ENCODE peak calls at places on chromosomes 2 and 18, in seven cellular contexts. P is IMR-90, W is A549, E is K562, T is body of pancreas, D is upper lobe of left lung, K is right lobe of liver. X is an unnamed sample.

GRCh38 chr2:88680266-88680902 is 11.1 kb upstream of the RPIA start:
- ATAC-seq in E (peak; percentile 7), T (peak; percentile 33), W (no peak), P (no peak), K (peak; percentile 48), D (no peak), X (no peak)

GRCh38 chr2:195408196-195408595 is 248.8 kb upstream of the SLC39A10 start:
- ATAC-seq in P (no peak), D (no peak), T (no peak), K (no peak), E (no peak), W (peak; percentile 34), X (no peak)

GRCh38 chr18:75644871-75645270 is 217.4 kb upstream of the SMIM21 start:
- ATAC-seq in D (no peak), P (no peak), W (no peak), K (no peak), T (no peak), E (no peak), X (no peak)

GRCh38 chr18:55779711-55780590 is 192.0 kb upstream of the TCF4 start:
- ATAC-seq in K (peak; percentile 48), D (no peak), E (peak; percentile 90), T (peak; percentile 56), W (peak; percentile 53), P (peak; percentile 81), X (peak; percentile 59)

GRCh38 chr18:48983793-48984437 is 33.1 kb upstream of the SMAD7 start:
- ATAC-seq in P (no peak), D (no peak), E (peak; percentile 32), W (no peak), T (no peak), K (no peak), X (no peak)

GRCh38 chr2:207828361-207829057 is 58.8 kb upstream of the FZD5 start:
- ATAC-seq in K (peak; percentile 84), P (peak; percentile 53), D (no peak), E (peak; percentile 28), W (peak; percentile 49), T (peak; percentile 86), X (no peak)

GRCh38 chr2:85291425-85292023 is 36.3 kb downstream of the TGOLN2 start:
- ATAC-seq in K (peak; percentile 52), D (no peak), P (no peak), E (no peak), W (no peak), T (no peak), X (no peak)

GRCh38 chr2:86035371-86035882 is 70.3 kb downstream of the POLR1A start:
- ATAC-seq in T (no peak), D (no peak), P (no peak), E (no peak), K (no peak), W (no peak), X (no peak)

GRCh38 chr2:69781321-69782248 is 39.7 kb downstream of the ANXA4 start:
- ATAC-seq in E (no peak), K (peak; percentile 88), D (peak; percentile 77), W (peak; percentile 58), P (no peak), T (peak; percentile 70), X (peak; percentile 36)

GRCh38 chr18:61765097-61765496 is 127.7 kb downstream of the RNF152 start:
- ATAC-seq in E (peak; percentile 68), T (no peak), P (peak; percentile 91), K (no peak), D (no peak), W (no peak), X (no peak)

GRCh38 chr2:25559148-25559547 is 114.2 kb downstream of the DTNB start:
- ATAC-seq in K (no peak), T (peak; percentile 56), E (no peak), D (no peak), W (no peak), P (no peak), X (no peak)

GRCh38 chr18:25089470-25089869 is 262.5 kb downstream of the ZNF521 start:
- ATAC-seq in P (no peak), K (no peak), D (no peak), T (no peak), W (no peak), E (no peak), X (no peak)

GRCh38 chr2:236625156-236625690 is 55.6 kb downstream of the ACKR3 start:
- ATAC-seq in T (no peak), W (no peak), K (no peak), D (no peak), P (no peak), E (no peak), X (no peak)

GRCh38 chr18:36303203-36303844 is 5.8 kb downstream of the FHOD3 start:
- ATAC-seq in W (no peak), P (no peak), K (no peak), E (no peak), T (no peak), D (no peak), X (no peak)

GRCh38 chr2:42932271-42933151 is 140.1 kb upstream of the HAAO start:
- ATAC-seq in D (no peak), W (no peak), E (no peak), T (no peak), P (peak; percentile 15), K (no peak), X (no peak)

GRCh38 chr2:134220525-134220924 is 33.3 kb upstream of the MGAT5 start:
- ATAC-seq in E (peak; percentile 47), W (no peak), K (no peak), D (no peak), P (no peak), T (no peak), X (no peak)

GRCh38 chr2:230797515-230798495 is 66.9 kb upstream of the ITM2C start:
- ATAC-seq in K (peak; percentile 42), W (no peak), E (peak; percentile 73), D (no peak), P (peak; percentile 5), T (peak; percentile 24), X (peak; percentile 22)

GRCh38 chr2:63888053-63888452 is 46.4 kb downstream of the UGP2 start:
- ATAC-seq in P (no peak), D (no peak), W (no peak), E (no peak), K (peak; percentile 2), T (no peak), X (no peak)

GRCh38 chr2:6968319-6969100 is 51.3 kb downstream of the RNF144A start:
- ATAC-seq in T (no peak), D (no peak), E (no peak), P (no peak), K (no peak), W (no peak), X (no peak)

GRCh38 chr2:26840937-26841610 is 6.9 kb upstream of the DPYSL5 start:
- ATAC-seq in D (no peak), T (no peak), K (no peak), P (no peak), E (peak; percentile 94), W (peak; percentile 91), X (no peak)

GRCh38 chr18:22813648-22814328 is 119.3 kb upstream of the RBBP8 start:
- ATAC-seq in P (peak; percentile 86), W (peak; percentile 67), E (peak; percentile 83), K (peak; percentile 83), D (no peak), T (peak; percentile 33), X (no peak)

GRCh38 chr2:73614997-73615396 is 27.2 kb downstream of the NAT8 start:
- ATAC-seq in D (no peak), E (no peak), P (no peak), T (no peak), W (no peak), K (no peak), X (no peak)

GRCh38 chr2:132623096-132623839 is 46.7 kb downstream of the LYPD1 start:
- ATAC-seq in E (no peak), K (no peak), P (peak; percentile 68), T (no peak), W (no peak), D (no peak), X (no peak)
- H3K4me3 ChIP-seq in E (no peak overlapping the region), K (no peak overlapping the region), P (no peak overlapping the region), T (no peak overlapping the region), W (no peak overlapping the region), D (no peak overlapping the region), X (no peak overlapping the region)

GRCh38 chr18:13138822-13139139 is 79.8 kb upstream of the LDLRAD4 start:
- ATAC-seq in E (no peak), W (no peak), D (no peak), P (no peak), T (no peak), K (peak; percentile 4), X (no peak)

GRCh38 chr18:13136689-13137040 is 81.9 kb upstream of the LDLRAD4 start:
- ATAC-seq in K (peak; percentile 45), P (peak; percentile 59), D (peak; percentile 3), T (peak; percentile 8), W (peak; percentile 39), E (no peak), X (peak; percentile 24)

GRCh38 chr18:13137041-13137938 is 81.3 kb upstream of the LDLRAD4 start:
- ATAC-seq in W (peak; percentile 64), E (no peak), P (peak; percentile 78), D (peak; percentile 52), T (peak; percentile 57), K (peak; percentile 43), X (peak; percentile 25)

GRCh38 chr18:13139885-13140450 is 78.6 kb upstream of the LDLRAD4 start:
- ATAC-seq in T (no peak), D (no peak), W (peak; percentile 39), E (peak; percentile 88), K (peak; percentile 42), P (no peak), X (no peak)

GRCh38 chr18:13137939-13138821 is 80.4 kb upstream of the LDLRAD4 start:
- ATAC-seq in P (peak; percentile 21), D (peak; percentile 93), T (peak; percentile 80), K (peak; percentile 87), W (peak; percentile 86), E (peak; percentile 71), X (peak; percentile 82)
- TF ChIP-seq POLR2A in P (no peak), D (peak; percentile 57), T (no peak), K (peak; percentile 93), W (no peak), E (no peak), X (no peak)

GRCh38 chr18:26546170-26546874 is 2.0 kb downstream of the KCTD1 start:
- ATAC-seq in P (no peak), W (no peak), E (no peak), T (no peak), D (no peak), K (no peak), X (no peak)
- H3K4me3 ChIP-seq in P (no peak overlapping the region), W (peak overlapping the region; percentile 91), E (no peak overlapping the region), T (no peak overlapping the region), D (peak overlapping the region; percentile 82), K (no peak overlapping the region), X (peak overlapping the region; percentile 84)

GRCh38 chr2:108449410-108450200 is 599 bp downstream of the GCC2 start:
- ATAC-seq in E (peak; percentile 71), D (no peak), T (peak; percentile 45), W (peak; percentile 65), P (peak; percentile 32), K (peak; percentile 71), X (no peak)

GRCh38 chr2:108451976-108452375 is 3.0 kb downstream of the GCC2 start:
- ATAC-seq in P (no peak), T (no peak), D (no peak), K (no peak), E (no peak), W (no peak), X (no peak)

GRCh38 chr2:108446703-108447102 is 2.3 kb upstream of the GCC2 start:
- ATAC-seq in D (no peak), T (no peak), W (no peak), P (no peak), K (no peak), E (no peak), X (no peak)

GRCh38 chr2:108447947-108448677 is 894 bp upstream of the GCC2 start:
- ATAC-seq in W (no peak), D (no peak), K (no peak), E (no peak), T (no peak), P (no peak), X (no peak)

GRCh38 chr2:108448678-108449409 is at the start of gene GCC2:
- ATAC-seq in D (peak; percentile 99), T (peak; percentile 99), K (peak; percentile 99), W (peak; percentile 96), P (peak; percentile 97), E (peak; percentile 96), X (peak; percentile 99)
- TF ChIP-seq POLR2A in D (peak; percentile 98), T (peak; percentile 94), K (peak; percentile 92), W (peak; percentile 79), P (peak; percentile 91), E (peak; percentile 87), X (peak; percentile 83)

X was measured in gastroesophageal sphincter.